ENCODE peak calls at places on chromosome 18, in eight cellular contexts. F is AG04449, C is foreskin melanocyte, W is SIG-M5, D is T follicular helper cell, X is GM10248, Y is AG09319, K is heart left ventricle. G is an unnamed sample.

GRCh38 chr18:79877163-79878091 is 74.0 kb downstream of the SLC66A2 start:
- DNase-seq in F (no peak), D (no peak), Y (no peak), K (no peak), X (no peak), C (no peak), W (no peak), G (no peak)

GRCh38 chr18:79947881-79948610 is 3.4 kb downstream of the SLC66A2 start:
- DNase-seq in K (no peak), Y (no peak), D (no peak), X (no peak), C (no peak), F (no peak), W (no peak), G (no peak)

GRCh38 chr18:62332964-62333695 is 8.0 kb downstream of the TNFRSF11A start:
- DNase-seq in C (no peak), Y (no peak), X (no peak), F (no peak), K (peak; percentile 28), W (no peak), D (no peak), G (no peak)

GRCh38 chr18:57664600-57665165 is 43.0 kb upstream of the NARS1 start:
- DNase-seq in F (no peak), X (no peak), W (no peak), K (no peak), D (no peak), Y (no peak), C (peak; percentile 25), G (no peak)

GRCh38 chr18:37393221-37393828 is 172.3 kb downstream of the CELF4 start:
- DNase-seq in W (no peak), Y (no peak), K (no peak), C (no peak), F (no peak), D (no peak), X (no peak), G (no peak)

GRCh38 chr18:23982154-23983071 is 32.1 kb upstream of the TTC39C start:
- DNase-seq in W (no peak), D (no peak), Y (peak; percentile 61), F (no peak), K (no peak), C (no peak), X (no peak), G (no peak)

GRCh38 chr18:27715751-27716150 is 461.2 kb downstream of the CDH2 start:
- DNase-seq in X (no peak), W (no peak), C (no peak), D (no peak), K (no peak), F (no peak), Y (no peak), G (no peak)

GRCh38 chr18:9173770-9174233 is 37.2 kb downstream of the ANKRD12 start:
- DNase-seq in W (no peak), C (no peak), F (no peak), X (no peak), D (no peak), Y (no peak), K (no peak), G (no peak)

GRCh38 chr18:58370662-58371061 is 258.2 kb downstream of the ALPK2 start:
- DNase-seq in W (no peak), Y (no peak), C (no peak), K (no peak), F (no peak), D (no peak), X (no peak), G (no peak)